ENCODE peak calls at places on chromosome 2, in six cellular contexts. Z is transverse colon, M is stomach, C is A549, J is HepG2, X is heart left ventricle. G is an unnamed sample.

GRCh38 chr2:177255227-177255601 is 9.3 kb downstream of the NFE2L2 start:
- DNase-seq in C (no peak), Z (no peak), J (no peak), X (no peak), M (no peak), G (no peak)

GRCh38 chr2:235494716-235495372 is 1.0 kb downstream of the AGAP1 start:
- DNase-seq in M (peak; percentile 56), J (no peak), X (no peak), C (no peak), Z (peak; percentile 38), G (no peak)

GRCh38 chr2:179613701-179614100 is 247.7 kb downstream of the ZNF385B start:
- DNase-seq in J (no peak), Z (no peak), M (no peak), X (no peak), C (no peak), G (no peak)

GRCh38 chr2:219099319-219099718 is 38.6 kb upstream of the IHH start:
- DNase-seq in J (no peak), Z (no peak), C (no peak), M (no peak), X (no peak), G (no peak)

GRCh38 chr2:206585335-206585734 is 57.0 kb upstream of the FAM237A start:
- DNase-seq in C (no peak), J (no peak), M (no peak), Z (no peak), X (no peak), G (no peak)

GRCh38 chr2:23411752-23412431 is 26.9 kb downstream of the KLHL29 start:
- DNase-seq in Z (no peak), J (no peak), M (no peak), X (no peak), C (no peak), G (no peak)

GRCh38 chr2:199092419-199092818 is 365.3 kb downstream of the SATB2 start:
- DNase-seq in J (no peak), Z (peak; percentile 32), X (no peak), C (no peak), M (no peak), G (no peak)

GRCh38 chr2:200042102-200042735 is 86.8 kb downstream of the MAIP1 start:
- DNase-seq in J (no peak), X (no peak), Z (no peak), C (no peak), M (no peak), G (no peak)

GRCh38 chr2:232310189-232310588 is 68.4 kb upstream of the ALPP start:
- DNase-seq in C (no peak), M (no peak), J (no peak), X (no peak), Z (no peak), G (no peak)

GRCh38 chr2:100291152-100291970 is 30.9 kb downstream of the LONRF2 start:
- DNase-seq in J (peak; percentile 72), M (peak; percentile 62), Z (peak; percentile 13), X (no peak), C (peak; percentile 90), G (no peak)

GRCh38 chr2:90069290-90069894 is 1377.9 kb downstream of the RPIA start:
- DNase-seq in X (peak; percentile 54), Z (peak; percentile 18), C (peak; percentile 26), J (peak; percentile 40), M (peak; percentile 33), G (no peak)

GRCh38 chr2:217887841-217888665 is 114.7 kb downstream of the TNS1 start:
- DNase-seq in Z (no peak), J (no peak), X (peak; percentile 86), M (no peak), C (no peak), G (peak; percentile 83)

GRCh38 chr2:38528008-38528442 is 74.7 kb downstream of the HNRNPLL start:
- DNase-seq in M (no peak), Z (no peak), X (peak; percentile 75), J (peak; percentile 36), C (peak; percentile 68), G (peak; percentile 76)

GRCh38 chr2:172249336-172249735 is 146.6 kb upstream of the DLX2 start:
- DNase-seq in X (no peak), Z (no peak), M (no peak), C (no peak), J (no peak), G (no peak)

GRCh38 chr2:189581354-189582139 is 961 bp upstream of the SLC40A1 start:
- DNase-seq in Z (peak; percentile 30), X (peak; percentile 66), M (peak; percentile 27), J (peak; percentile 62), C (no peak), G (peak; percentile 56)

GRCh38 chr2:140770645-140771044 is 1360.2 kb downstream of the LRP1B start:
- DNase-seq in M (no peak), Z (no peak), X (no peak), C (no peak), J (no peak), G (no peak)

GRCh38 chr2:52473526-52473925 is 1294.1 kb upstream of the CHAC2 start:
- DNase-seq in Z (no peak), C (no peak), X (no peak), J (no peak), M (no peak), G (no peak)

GRCh38 chr2:138689705-138690104 is 90.5 kb downstream of the NXPH2 start:
- DNase-seq in C (no peak), M (no peak), Z (no peak), X (no peak), J (no peak), G (no peak)

GRCh38 chr2:119012345-119013301 is 70.6 kb downstream of the MARCO start:
- DNase-seq in C (no peak), J (no peak), M (no peak), X (no peak), Z (no peak), G (no peak)
- H3K27ac ChIP-seq in C (no peak overlapping the region), J (no peak overlapping the region), M (no peak overlapping the region), X (no peak overlapping the region), Z (no peak overlapping the region), G (no peak overlapping the region)

GRCh38 chr2:20578895-20579825 is 71.7 kb downstream of the HS1BP3 start:
- DNase-seq in C (peak; percentile 89), M (peak; percentile 55), Z (peak; percentile 58), J (peak; percentile 100), X (peak; percentile 78), G (peak; percentile 86)
- TF ChIP-seq POLR2A in C (no peak), M (no peak), Z (no peak), J (no peak), X (peak; percentile 8), G (no peak)

DNA sequence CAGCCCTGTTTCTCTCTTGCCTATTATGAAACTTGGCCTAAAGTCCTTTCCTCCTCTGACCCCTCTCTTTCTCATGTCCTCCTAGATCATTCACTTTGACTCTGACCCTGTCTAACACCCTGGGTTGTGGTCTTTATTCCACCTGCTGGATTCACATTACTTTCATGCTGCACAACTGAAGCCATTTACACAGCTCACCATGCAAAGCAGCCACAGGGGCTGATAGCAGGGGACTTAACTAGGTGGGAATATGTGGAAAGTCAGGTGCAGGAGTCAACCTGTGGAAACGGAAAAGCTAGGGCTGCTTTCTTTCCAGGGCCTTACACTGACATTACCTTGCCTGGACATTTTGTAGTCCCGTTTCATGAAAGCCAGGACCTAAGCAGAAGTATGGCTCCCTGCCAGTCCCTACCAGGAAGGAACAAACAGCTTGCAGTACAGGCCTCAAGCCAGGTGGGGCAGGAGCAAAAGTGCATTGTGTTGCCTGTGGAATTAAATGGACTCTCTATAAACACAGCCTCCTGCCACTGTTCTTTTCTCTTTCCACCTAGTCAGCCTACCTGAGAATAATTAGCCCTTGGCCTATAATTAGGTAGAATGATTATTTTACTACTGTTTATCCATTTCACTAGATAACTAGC is 11.8 kb downstream of the MAPRE3 start:
- DNase-seq in M (peak; percentile 92), Z (peak; percentile 85), X (no peak), J (peak; percentile 78), C (peak; percentile 79), G (no peak)
- H3K27ac ChIP-seq in M (peak overlapping the region; percentile 61), Z (peak overlapping the region; percentile 54), X (peak overlapping the region; percentile 36), J (no peak overlapping the region), C (no peak overlapping the region), G (no peak overlapping the region)

GRCh38 chr2:55010149-55010591 is 40.1 kb downstream of the RTN4 start:
- DNase-seq in X (no peak), C (peak; percentile 26), Z (peak; percentile 75), J (no peak), M (peak; percentile 65), G (peak; percentile 82)
- TF ChIP-seq POLR2A in X (no peak), C (no peak), Z (peak; percentile 85), J (no peak), M (no peak), G (no peak)

GRCh38 chr2:226306969-226307368 is 492.7 kb downstream of the IRS1 start:
- DNase-seq in C (no peak), Z (no peak), X (no peak), M (no peak), J (no peak), G (no peak)

GRCh38 chr2:226313071-226313470 is 486.5 kb downstream of the IRS1 start:
- DNase-seq in M (no peak), C (no peak), J (no peak), Z (no peak), X (no peak), G (no peak)

GRCh38 chr2:226307440-226308365 is 491.9 kb downstream of the IRS1 start:
- DNase-seq in Z (no peak), X (no peak), J (no peak), M (no peak), C (no peak), G (no peak)

GRCh38 chr2:226310081-226310625 is 489.5 kb downstream of the IRS1 start:
- DNase-seq in J (no peak), C (no peak), X (no peak), M (no peak), Z (no peak), G (no peak)

DNA sequence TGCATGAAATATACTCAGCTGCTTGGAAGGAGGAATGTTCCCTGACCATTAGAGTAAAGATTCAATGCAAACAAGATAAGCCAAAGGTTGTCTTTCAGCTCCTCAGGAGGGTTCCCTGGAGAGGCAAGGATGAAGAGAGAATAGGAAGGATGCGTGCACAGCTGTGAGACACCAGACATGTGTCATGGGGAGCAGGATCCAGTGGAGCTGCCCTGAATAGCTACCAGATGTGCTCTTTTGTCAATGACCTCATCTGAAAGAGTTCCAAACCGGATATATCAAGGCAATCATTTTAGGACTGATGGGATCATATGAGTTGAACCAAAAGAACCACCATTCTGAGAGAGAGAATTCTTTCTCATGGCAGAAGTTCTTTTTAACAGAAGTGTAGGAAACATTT is 490.6 kb downstream of the IRS1 start:
- DNase-seq in M (no peak), X (no peak), C (no peak), J (no peak), Z (no peak), G (no peak)
- H3K27ac ChIP-seq in M (no peak overlapping the region), X (no peak overlapping the region), C (no peak overlapping the region), J (no peak overlapping the region), Z (no peak overlapping the region), G (no peak overlapping the region)